ENCODE peak calls at places on chromosome X, in ten cellular contexts. One of them, this sample, is unnamed.

GRCh38 chrX:7115557-7115956 is 32.0 kb upstream of the STS start:
- DNase-seq in K562: no peak
- DNase-seq in neural progenitor cell: no peak
- DNase-seq in SK-N-SH: no peak
- DNase-seq in A549: no peak
- DNase-seq in lower lobe of right lung: no peak
- DNase-seq in uterus: peak; percentile 27
- DNase-seq in IMR-90: no peak
- DNase-seq in fibroblast of lung: no peak
- DNase-seq in cardiac muscle cell: no peak
- DNase-seq in this sample: no peak

GRCh38 chrX:153974003-153974725 is 1.6 kb downstream of the TMEM187 start:
- DNase-seq in cardiac muscle cell: no peak
- DNase-seq in fibroblast of lung: no peak
- DNase-seq in IMR-90: no peak
- DNase-seq in K562: no peak
- DNase-seq in SK-N-SH: no peak
- DNase-seq in uterus: no peak
- DNase-seq in A549: no peak
- DNase-seq in lower lobe of right lung: no peak
- DNase-seq in neural progenitor cell: no peak
- DNase-seq in this sample: no peak

GRCh38 chrX:43618376-43619205 is 37.5 kb upstream of the MAOA start:
- DNase-seq in IMR-90: no peak
- DNase-seq in fibroblast of lung: no peak
- DNase-seq in neural progenitor cell: peak; percentile 61
- DNase-seq in SK-N-SH: no peak
- DNase-seq in K562: no peak
- DNase-seq in A549: no peak
- DNase-seq in uterus: no peak
- DNase-seq in lower lobe of right lung: no peak
- DNase-seq in cardiac muscle cell: no peak
- DNase-seq in this sample: no peak

GRCh38 chrX:10485331-10485730 is 135.1 kb downstream of the MID1 start:
- DNase-seq in fibroblast of lung: peak; percentile 48
- DNase-seq in neural progenitor cell: no peak
- DNase-seq in cardiac muscle cell: no peak
- DNase-seq in SK-N-SH: no peak
- DNase-seq in uterus: no peak
- DNase-seq in K562: no peak
- DNase-seq in A549: no peak
- DNase-seq in lower lobe of right lung: no peak
- DNase-seq in IMR-90: peak; percentile 13
- DNase-seq in this sample: no peak

GRCh38 chrX:22134681-22135080 is 102.6 kb downstream of the PHEX start:
- DNase-seq in lower lobe of right lung: no peak
- DNase-seq in SK-N-SH: peak; percentile 47
- DNase-seq in K562: no peak
- DNase-seq in A549: peak; percentile 48
- DNase-seq in fibroblast of lung: peak; percentile 80
- DNase-seq in cardiac muscle cell: no peak
- DNase-seq in neural progenitor cell: no peak
- DNase-seq in IMR-90: peak; percentile 86
- DNase-seq in uterus: no peak
- DNase-seq in this sample: no peak

GRCh38 chrX:1537031-1537715 is at the start of gene P2RY8:
- DNase-seq in cardiac muscle cell: no peak
- DNase-seq in K562: no peak
- DNase-seq in fibroblast of lung: no peak
- DNase-seq in SK-N-SH: no peak
- DNase-seq in A549: peak; percentile 64
- DNase-seq in lower lobe of right lung: peak; percentile 72
- DNase-seq in IMR-90: no peak
- DNase-seq in neural progenitor cell: no peak
- DNase-seq in uterus: peak; percentile 19
- DNase-seq in this sample: no peak

GRCh38 chrX:119622356-119623232 is 16.4 kb upstream of the NKRF start:
- DNase-seq in cardiac muscle cell: no peak
- DNase-seq in K562: no peak
- DNase-seq in IMR-90: peak; percentile 79
- DNase-seq in neural progenitor cell: no peak
- DNase-seq in A549: no peak
- DNase-seq in fibroblast of lung: peak; percentile 75
- DNase-seq in SK-N-SH: no peak
- DNase-seq in lower lobe of right lung: no peak
- DNase-seq in uterus: no peak
- DNase-seq in this sample: no peak

GRCh38 chrX:77510007-77510406 is 62.8 kb downstream of the FGF16 start:
- DNase-seq in lower lobe of right lung: no peak
- DNase-seq in neural progenitor cell: no peak
- DNase-seq in fibroblast of lung: no peak
- DNase-seq in cardiac muscle cell: no peak
- DNase-seq in IMR-90: peak; percentile 12
- DNase-seq in K562: no peak
- DNase-seq in SK-N-SH: no peak
- DNase-seq in A549: no peak
- DNase-seq in uterus: no peak
- DNase-seq in this sample: no peak

DNA sequence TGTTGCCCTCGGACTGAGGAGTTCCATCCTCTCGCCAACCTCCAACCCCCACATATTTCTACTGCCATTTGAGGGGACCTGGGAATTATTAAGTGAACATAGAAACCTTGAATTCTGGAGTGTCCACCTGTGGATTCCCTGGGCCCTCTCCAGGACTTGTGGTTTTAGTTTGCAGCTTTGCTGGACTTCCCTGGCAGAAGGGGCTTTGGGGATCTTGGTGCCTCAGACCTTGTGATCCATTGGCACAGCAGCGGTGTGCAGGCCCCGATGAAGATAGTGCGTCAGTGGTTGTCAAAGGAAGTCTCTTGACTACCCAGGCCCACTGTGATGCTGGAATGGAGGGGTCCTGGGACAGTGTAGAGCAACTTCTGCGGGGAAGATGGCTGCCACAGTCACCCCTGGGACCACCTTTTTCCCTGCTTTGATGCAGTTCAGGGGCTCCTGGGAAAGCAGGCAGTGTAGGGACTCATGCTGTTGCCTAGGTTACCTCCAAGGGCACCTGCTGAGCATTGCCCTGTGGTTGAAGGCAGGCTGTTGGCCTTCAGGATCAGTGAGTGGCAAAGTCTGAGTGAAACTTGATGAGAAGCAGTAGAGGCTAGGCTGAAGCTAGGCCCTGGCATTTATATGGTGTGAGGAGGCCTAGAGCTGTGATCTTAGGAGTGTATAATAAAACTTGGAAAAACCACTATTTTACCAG is 2.1 kb downstream of the SLC16A2 start:
- DNase-seq in uterus: no peak
- DNase-seq in neural progenitor cell: no peak
- DNase-seq in A549: no peak
- DNase-seq in SK-N-SH: no peak
- DNase-seq in cardiac muscle cell: peak; percentile 6
- DNase-seq in lower lobe of right lung: no peak
- DNase-seq in K562: no peak
- DNase-seq in fibroblast of lung: no peak
- DNase-seq in IMR-90: no peak
- DNase-seq in this sample: no peak
- H3K27ac ChIP-seq in uterus: peak overlapping the region; percentile 96
- H3K27ac ChIP-seq in neural progenitor cell: no peak overlapping the region
- H3K27ac ChIP-seq in A549: no peak overlapping the region
- H3K27ac ChIP-seq in SK-N-SH: peak overlapping the region; percentile 61
- H3K27ac ChIP-seq in cardiac muscle cell: no peak overlapping the region
- H3K27ac ChIP-seq in lower lobe of right lung: no peak overlapping the region
- H3K27ac ChIP-seq in K562: no peak overlapping the region
- H3K27ac ChIP-seq in fibroblast of lung: no peak overlapping the region
- H3K27ac ChIP-seq in IMR-90: peak overlapping the region; percentile 91
- H3K27ac ChIP-seq in this sample: peak overlapping the region; percentile 83

GRCh38 chrX:53674581-53674980 is 11.9 kb downstream of the HUWE1 start:
- DNase-seq in IMR-90: peak; percentile 29
- DNase-seq in neural progenitor cell: no peak
- DNase-seq in lower lobe of right lung: no peak
- DNase-seq in SK-N-SH: no peak
- DNase-seq in cardiac muscle cell: no peak
- DNase-seq in K562: no peak
- DNase-seq in A549: no peak
- DNase-seq in fibroblast of lung: peak; percentile 32
- DNase-seq in uterus: no peak
- DNase-seq in this sample: no peak

GRCh38 chrX:53682885-53683555 is 3.5 kb downstream of the HUWE1 start:
- DNase-seq in K562: peak; percentile 43
- DNase-seq in fibroblast of lung: peak; percentile 57
- DNase-seq in cardiac muscle cell: peak; percentile 58
- DNase-seq in IMR-90: peak; percentile 50
- DNase-seq in lower lobe of right lung: no peak
- DNase-seq in uterus: no peak
- DNase-seq in neural progenitor cell: peak; percentile 50
- DNase-seq in A549: peak; percentile 79
- DNase-seq in SK-N-SH: peak; percentile 47
- DNase-seq in this sample: no peak

GRCh38 chrX:53681661-53682060 is 4.9 kb downstream of the HUWE1 start:
- DNase-seq in SK-N-SH: no peak
- DNase-seq in K562: no peak
- DNase-seq in cardiac muscle cell: no peak
- DNase-seq in uterus: no peak
- DNase-seq in fibroblast of lung: peak; percentile 64
- DNase-seq in A549: no peak
- DNase-seq in IMR-90: peak; percentile 14
- DNase-seq in neural progenitor cell: no peak
- DNase-seq in lower lobe of right lung: no peak
- DNase-seq in this sample: no peak

GRCh38 chrX:53683556-53684414 is 2.7 kb downstream of the HUWE1 start:
- DNase-seq in SK-N-SH: peak; percentile 83
- DNase-seq in A549: peak; percentile 99
- DNase-seq in cardiac muscle cell: peak; percentile 97
- DNase-seq in IMR-90: peak; percentile 98
- DNase-seq in lower lobe of right lung: peak; percentile 92
- DNase-seq in uterus: peak; percentile 92
- DNase-seq in neural progenitor cell: peak; percentile 98
- DNase-seq in fibroblast of lung: peak; percentile 95
- DNase-seq in K562: peak; percentile 86
- DNase-seq in this sample: peak; percentile 89

DNA sequence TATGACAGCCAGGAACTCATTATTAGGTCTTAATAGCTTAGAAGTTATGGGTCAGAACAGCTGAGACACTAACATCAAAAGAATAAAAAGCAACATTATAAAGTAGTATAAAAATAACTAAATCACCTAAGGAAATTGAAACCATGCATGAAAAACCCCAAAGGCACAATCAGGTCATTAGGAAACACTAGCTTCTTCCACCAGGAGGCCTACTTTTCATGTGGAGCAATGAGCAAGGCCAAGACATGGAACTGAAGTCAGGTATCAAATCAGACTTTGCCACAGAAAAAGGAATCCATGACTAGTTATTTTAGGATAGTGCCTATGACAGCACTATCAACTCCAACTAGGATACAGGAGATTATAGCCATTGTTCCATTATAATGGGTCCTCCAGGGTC is 7.9 kb downstream of the HUWE1 start:
- DNase-seq in neural progenitor cell: peak; percentile 12
- DNase-seq in cardiac muscle cell: no peak
- DNase-seq in uterus: no peak
- DNase-seq in IMR-90: no peak
- DNase-seq in lower lobe of right lung: no peak
- DNase-seq in fibroblast of lung: no peak
- DNase-seq in K562: peak; percentile 11
- DNase-seq in SK-N-SH: no peak
- DNase-seq in A549: peak; percentile 41
- DNase-seq in this sample: no peak
- TF ChIP-seq CTCF in neural progenitor cell: peak; percentile 28
- TF ChIP-seq CTCF in cardiac muscle cell: peak; percentile 18
- TF ChIP-seq CTCF in uterus: no peak
- TF ChIP-seq CTCF in IMR-90: no peak
- TF ChIP-seq CTCF in lower lobe of right lung: no peak
- TF ChIP-seq CTCF in fibroblast of lung: peak; percentile 12
- TF ChIP-seq CTCF in K562: peak; percentile 32
- TF ChIP-seq CTCF in SK-N-SH: peak; percentile 36
- TF ChIP-seq CTCF in A549: no peak
- TF ChIP-seq CTCF in this sample: no peak

GRCh38 chrX:107753186-107753585 is 22.4 kb downstream of the TSC22D3 start:
- DNase-seq in IMR-90: no peak
- DNase-seq in lower lobe of right lung: no peak
- DNase-seq in fibroblast of lung: no peak
- DNase-seq in neural progenitor cell: no peak
- DNase-seq in K562: no peak
- DNase-seq in A549: no peak
- DNase-seq in uterus: no peak
- DNase-seq in cardiac muscle cell: no peak
- DNase-seq in SK-N-SH: no peak
- DNase-seq in this sample: no peak

GRCh38 chrX:107750263-107750662 is 25.3 kb downstream of the TSC22D3 start:
- DNase-seq in fibroblast of lung: no peak
- DNase-seq in neural progenitor cell: no peak
- DNase-seq in uterus: no peak
- DNase-seq in A549: no peak
- DNase-seq in SK-N-SH: no peak
- DNase-seq in K562: no peak
- DNase-seq in IMR-90: no peak
- DNase-seq in lower lobe of right lung: no peak
- DNase-seq in cardiac muscle cell: no peak
- DNase-seq in this sample: no peak

GRCh38 chrX:107752714-107753113 is 22.9 kb downstream of the TSC22D3 start:
- DNase-seq in uterus: no peak
- DNase-seq in lower lobe of right lung: no peak
- DNase-seq in A549: no peak
- DNase-seq in cardiac muscle cell: no peak
- DNase-seq in fibroblast of lung: no peak
- DNase-seq in SK-N-SH: no peak
- DNase-seq in K562: no peak
- DNase-seq in neural progenitor cell: no peak
- DNase-seq in IMR-90: no peak
- DNase-seq in this sample: no peak

GRCh38 chrX:107751127-107751526 is 24.5 kb downstream of the TSC22D3 start:
- DNase-seq in neural progenitor cell: no peak
- DNase-seq in IMR-90: no peak
- DNase-seq in lower lobe of right lung: no peak
- DNase-seq in K562: no peak
- DNase-seq in cardiac muscle cell: no peak
- DNase-seq in A549: no peak
- DNase-seq in SK-N-SH: no peak
- DNase-seq in fibroblast of lung: no peak
- DNase-seq in uterus: no peak
- DNase-seq in this sample: no peak

DNA sequence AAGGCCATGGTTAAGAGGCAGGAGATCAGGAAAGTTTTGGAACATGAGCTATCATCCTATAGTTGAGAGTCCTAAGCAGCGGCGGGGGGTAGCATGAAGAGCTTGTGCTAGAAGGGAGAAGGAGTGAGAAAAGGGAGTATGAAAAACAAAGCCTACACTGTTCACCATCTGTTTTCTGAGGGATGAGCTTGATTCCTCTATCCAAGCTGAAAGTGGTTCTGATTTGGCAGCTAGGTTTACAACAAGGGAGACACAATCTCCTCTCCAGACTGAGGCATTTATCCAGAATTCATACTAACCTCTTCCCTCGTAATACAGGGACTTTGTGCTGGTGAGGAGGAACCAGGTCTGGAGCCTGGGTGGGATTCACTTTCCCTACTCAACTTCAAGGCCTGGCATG is 23.6 kb downstream of the TSC22D3 start:
- DNase-seq in uterus: no peak
- DNase-seq in A549: no peak
- DNase-seq in cardiac muscle cell: no peak
- DNase-seq in neural progenitor cell: no peak
- DNase-seq in lower lobe of right lung: no peak
- DNase-seq in fibroblast of lung: no peak
- DNase-seq in K562: no peak
- DNase-seq in IMR-90: no peak
- DNase-seq in SK-N-SH: no peak
- DNase-seq in this sample: no peak
- H3K27ac ChIP-seq in uterus: no peak overlapping the region
- H3K27ac ChIP-seq in A549: no peak overlapping the region
- H3K27ac ChIP-seq in cardiac muscle cell: peak overlapping the region; percentile 63
- H3K27ac ChIP-seq in neural progenitor cell: no peak overlapping the region
- H3K27ac ChIP-seq in lower lobe of right lung: no peak overlapping the region
- H3K27ac ChIP-seq in fibroblast of lung: no peak overlapping the region
- H3K27ac ChIP-seq in K562: no peak overlapping the region
- H3K27ac ChIP-seq in IMR-90: no peak overlapping the region
- H3K27ac ChIP-seq in SK-N-SH: no peak overlapping the region
- H3K27ac ChIP-seq in this sample: no peak overlapping the region

DNA sequence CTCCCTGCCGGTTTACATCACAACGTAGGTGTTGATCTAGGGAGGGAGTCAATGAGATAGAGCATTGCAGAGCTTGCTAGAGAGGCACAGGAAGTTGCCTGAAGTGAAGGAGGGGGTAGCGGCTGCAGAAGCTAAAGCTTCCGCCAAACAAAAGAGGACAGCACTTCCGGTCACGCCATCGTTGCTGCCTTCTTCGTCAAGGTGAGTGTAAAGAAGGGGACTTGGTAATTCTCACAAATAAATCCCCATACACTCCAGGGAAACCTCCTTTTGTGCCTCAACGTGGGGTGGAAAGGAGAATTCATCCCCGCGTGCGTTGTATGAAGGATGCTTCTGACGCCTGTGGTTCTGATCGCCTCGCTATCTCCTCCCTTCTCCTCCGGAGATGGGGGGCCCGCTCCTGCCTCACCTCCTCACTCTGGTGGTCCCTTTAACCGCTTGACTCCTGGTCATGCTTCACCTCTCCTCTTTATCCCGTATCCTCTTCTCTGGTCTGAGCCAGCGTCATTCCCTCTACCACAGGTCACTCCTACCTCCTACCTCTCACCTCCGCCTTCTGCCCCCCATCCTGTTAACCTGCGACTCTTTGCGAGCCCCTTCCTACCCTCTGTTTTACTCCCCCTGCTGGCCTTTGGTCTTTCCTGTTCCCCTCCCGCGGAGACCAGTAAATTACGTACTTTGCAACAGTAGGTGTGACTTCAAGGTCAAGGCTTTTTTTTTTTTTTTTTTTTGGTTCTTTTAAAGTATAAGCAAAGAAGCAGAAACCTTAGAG is 59.9 kb downstream of the GSPT2 start:
- DNase-seq in uterus: peak; percentile 30
- DNase-seq in SK-N-SH: peak; percentile 53
- DNase-seq in neural progenitor cell: peak; percentile 57
- DNase-seq in IMR-90: peak; percentile 67
- DNase-seq in A549: peak; percentile 86
- DNase-seq in cardiac muscle cell: peak; percentile 66
- DNase-seq in lower lobe of right lung: peak; percentile 52
- DNase-seq in fibroblast of lung: peak; percentile 72
- DNase-seq in K562: peak; percentile 29
- DNase-seq in this sample: no peak
- TF ChIP-seq CTCF in uterus: no peak
- TF ChIP-seq CTCF in SK-N-SH: peak; percentile 40
- TF ChIP-seq CTCF in neural progenitor cell: peak; percentile 44
- TF ChIP-seq CTCF in IMR-90: peak; percentile 8
- TF ChIP-seq CTCF in A549: peak; percentile 12
- TF ChIP-seq CTCF in cardiac muscle cell: no peak
- TF ChIP-seq CTCF in lower lobe of right lung: no peak
- TF ChIP-seq CTCF in fibroblast of lung: peak; percentile 21
- TF ChIP-seq CTCF in K562: peak; percentile 33
- TF ChIP-seq CTCF in this sample: peak; percentile 42

This sample was measured in RWPE2.